ENCODE peak calls at places on chromosomes 6 and 20, in ten cellular contexts. Z, Y, M, G, S, Q, D, L, H and N are unnamed samples.

GRCh38 chr20:25243416-25243979 is 4.4 kb upstream of the PYGB start:
- DNase-seq in Z (no peak), Y (no peak), M (no peak), G (no peak), S (no peak), Q (no peak), D (no peak), L (no peak), H (no peak), N (no peak)

GRCh38 chr20:4488407-4489339 is 233.0 kb upstream of the PRND start:
- DNase-seq in Z (peak; percentile 23), Y (no peak), M (no peak), G (no peak), S (no peak), Q (peak; percentile 59), D (no peak), L (no peak), H (no peak), N (peak; percentile 54)

GRCh38 chr6:33577106-33577535 is 3.0 kb downstream of the BAK1 start:
- DNase-seq in Z (no peak), Y (no peak), M (no peak), G (no peak), S (no peak), Q (no peak), D (no peak), L (no peak), H (peak; percentile 68), N (no peak)

GRCh38 chr6:112780498-112781096 is 433.5 kb downstream of the RFPL4B start:
- DNase-seq in Z (peak; percentile 92), Y (peak; percentile 88), M (peak; percentile 86), G (peak; percentile 49), S (peak; percentile 38), Q (peak; percentile 89), D (peak; percentile 68), L (peak; percentile 44), H (peak; percentile 72), N (peak; percentile 95)

GRCh38 chr6:33190504-33191107 is 1.7 kb downstream of the COL11A2 start:
- DNase-seq in Z (no peak), Y (no peak), M (no peak), G (no peak), S (no peak), Q (no peak), D (no peak), L (no peak), H (no peak), N (no peak)

GRCh38 chr6:139027620-139028182 is 844 bp upstream of the ABRACL start:
- DNase-seq in Z (peak; percentile 30), Y (peak; percentile 72), M (peak; percentile 80), G (no peak), S (peak; percentile 31), Q (peak; percentile 55), D (no peak), L (peak; percentile 77), H (no peak), N (peak; percentile 30)

GRCh38 chr20:59004493-59004762 is 2.6 kb downstream of the CTSZ start:
- DNase-seq in Z (no peak), Y (no peak), M (no peak), G (peak; percentile 35), S (no peak), Q (no peak), D (no peak), L (no peak), H (no peak), N (no peak)

GRCh38 chr6:54519161-54519560 is 210.9 kb downstream of the TINAG start:
- DNase-seq in Z (no peak), Y (no peak), M (no peak), G (no peak), S (no peak), Q (peak; percentile 9), D (no peak), L (no peak), H (no peak), N (peak; percentile 6)

GRCh38 chr20:37734228-37734980 is 40.6 kb downstream of the CTNNBL1 start:
- DNase-seq in Z (peak; percentile 72), Y (no peak), M (peak; percentile 17), G (no peak), S (no peak), Q (peak; percentile 48), D (no peak), L (no peak), H (no peak), N (peak; percentile 71)

GRCh38 chr6:90643366-90643765 is 56.5 kb upstream of the MAP3K7 start:
- DNase-seq in Z (no peak), Y (no peak), M (no peak), G (no peak), S (no peak), Q (no peak), D (no peak), L (no peak), H (no peak), N (no peak)

GRCh38 chr6:142682985-142683384 is 262.0 kb downstream of the HIVEP2 start:
- DNase-seq in Z (no peak), Y (no peak), M (no peak), G (no peak), S (no peak), Q (no peak), D (no peak), L (no peak), H (no peak), N (no peak)

GRCh38 chr6:15483060-15483459 is 179.8 kb downstream of the DTNBP1 start:
- DNase-seq in Z (no peak), Y (no peak), M (no peak), G (no peak), S (no peak), Q (no peak), D (no peak), L (no peak), H (no peak), N (no peak)

GRCh38 chr6:106077170-106077569 is 9.0 kb upstream of the PRDM1 start:
- DNase-seq in Z (no peak), Y (no peak), M (no peak), G (no peak), S (no peak), Q (no peak), D (no peak), L (no peak), H (no peak), N (no peak)

GRCh38 chr6:168017629-168018028 is 20.2 kb downstream of the KIF25 start:
- DNase-seq in Z (no peak), Y (no peak), M (no peak), G (no peak), S (no peak), Q (peak; percentile 17), D (no peak), L (no peak), H (no peak), N (no peak)

GRCh38 chr6:159214281-159214680 is 45.1 kb downstream of the FNDC1 start:
- DNase-seq in Z (no peak), Y (no peak), M (no peak), G (no peak), S (no peak), Q (no peak), D (no peak), L (no peak), H (no peak), N (no peak)

GRCh38 chr6:40373267-40373666 is 213.9 kb downstream of the LRFN2 start:
- DNase-seq in Z (no peak), Y (no peak), M (no peak), G (no peak), S (no peak), Q (no peak), D (no peak), L (no peak), H (no peak), N (no peak)

GRCh38 chr20:60363698-60364097 is 405.5 kb downstream of the CDH26 start:
- DNase-seq in Z (no peak), Y (no peak), M (no peak), G (no peak), S (no peak), Q (no peak), D (no peak), L (no peak), H (no peak), N (no peak)

GRCh38 chr6:133047706-133048105 is 193.5 kb upstream of the EYA4 start:
- DNase-seq in Z (no peak), Y (no peak), M (no peak), G (no peak), S (no peak), Q (no peak), D (no peak), L (no peak), H (no peak), N (no peak)
- H3K4me3 ChIP-seq in Z (no peak overlapping the region), Y (no peak overlapping the region), M (no peak overlapping the region), G (no peak overlapping the region), S (no peak overlapping the region), Q (no peak overlapping the region), D (no peak overlapping the region), L (no peak overlapping the region), H (no peak overlapping the region), N (no peak overlapping the region)

GRCh38 chr6:98769546-98769945 is 64.8 kb upstream of the POU3F2 start:
- DNase-seq in Z (peak; percentile 18), Y (peak; percentile 30), M (peak; percentile 56), G (no peak), S (no peak), Q (no peak), D (no peak), L (no peak), H (no peak), N (peak; percentile 12)
- TF ChIP-seq CTCF in Z (peak; percentile 7), Y (peak; percentile 26), M (peak; percentile 29), G (no peak), S (no peak), Q (no peak), D (no peak), L (peak; percentile 35), H (no peak), N (peak; percentile 22)

GRCh38 chr6:47064274-47064673 is 22.1 kb upstream of the ADGRF1 start:
- DNase-seq in Z (no peak), Y (no peak), M (no peak), G (no peak), S (no peak), Q (no peak), D (no peak), L (no peak), H (no peak), N (no peak)
- H3K4me3 ChIP-seq in Z (no peak overlapping the region), Y (no peak overlapping the region), M (no peak overlapping the region), G (no peak overlapping the region), S (no peak overlapping the region), Q (no peak overlapping the region), D (no peak overlapping the region), L (no peak overlapping the region), H (no peak overlapping the region), N (no peak overlapping the region)

DNA sequence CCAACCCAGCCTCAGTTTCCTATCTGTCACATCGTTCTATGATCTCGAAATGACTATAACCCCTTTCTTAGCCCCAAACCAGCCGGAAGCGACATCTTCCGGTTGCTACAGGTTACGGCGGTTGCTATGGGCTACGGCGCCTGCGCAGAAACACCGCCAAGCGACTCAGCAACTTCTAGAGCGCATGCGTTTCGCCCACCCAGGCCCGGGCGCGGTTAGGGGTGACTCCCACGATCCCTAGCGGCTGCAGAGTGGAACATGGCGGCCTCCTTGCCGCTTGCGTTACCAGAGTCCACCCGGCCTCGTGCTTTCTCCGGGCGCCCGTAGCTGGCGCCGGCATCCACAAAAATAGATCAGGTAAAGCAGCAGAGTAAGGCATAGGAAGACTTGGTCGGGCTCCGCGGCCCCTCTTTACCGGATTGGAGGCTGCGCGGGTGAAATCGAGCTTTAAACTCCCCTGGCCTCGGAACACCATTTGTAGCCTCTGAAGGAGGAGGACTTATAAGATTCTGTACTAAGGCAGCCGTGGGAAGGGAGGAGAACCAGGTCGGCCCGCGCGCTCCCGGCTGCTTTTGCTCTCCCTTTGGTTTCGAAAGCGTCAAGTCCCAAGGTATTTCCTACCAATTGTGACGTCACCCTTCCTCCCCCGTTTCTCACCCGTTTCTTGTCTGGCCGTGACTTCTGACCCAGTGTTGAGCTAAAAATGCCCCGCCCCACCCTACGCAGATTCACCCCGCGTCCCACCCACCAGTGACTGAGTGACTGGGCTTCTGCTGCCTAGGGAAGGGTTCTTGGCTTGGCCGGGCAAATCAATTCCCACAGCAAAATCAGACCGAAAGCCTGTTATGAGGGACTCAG is 3.5 kb downstream of the SDCBP2 start:
- DNase-seq in Z (peak; percentile 99), Y (peak; percentile 99), M (peak; percentile 99), G (peak; percentile 93), S (peak; percentile 94), Q (peak; percentile 99), D (peak; percentile 98), L (peak; percentile 88), H (peak; percentile 98), N (peak; percentile 98)
- TF ChIP-seq CTCF in Z (no peak), Y (no peak), M (peak; percentile 4), G (peak; percentile 73), S (peak; percentile 11), Q (no peak), D (peak; percentile 40), L (no peak), H (peak; percentile 35), N (no peak)